ENCODE peak calls at places on chromosomes 5 and 9, in five cellular contexts. V is cardiac muscle cell, E is neuronal stem cell, U is A549, H is colonic mucosa. K is an unnamed sample.

GRCh38 chr5:76794871-76795270 is 24.0 kb upstream of the F2RL1 start:
- DNase-seq in V (no peak), E (no peak), U (no peak), H (no peak), K (no peak)

GRCh38 chr5:136036991-136037705 is 8.4 kb downstream of the TGFBI start:
- DNase-seq in V (no peak), E (no peak), U (no peak), H (peak), K (no peak)

GRCh38 chr9:92496401-92496800 is 14.1 kb upstream of the ASPN start:
- DNase-seq in V (no peak), E (no peak), U (no peak), H (no peak), K (no peak)

GRCh38 chr5:126015244-126016054 is 407.8 kb upstream of the GRAMD2B start:
- DNase-seq in V (no peak), E (no peak), U (no peak), H (no peak), K (no peak)

GRCh38 chr5:1510151-1510561 is 13.6 kb downstream of the LPCAT1 start:
- DNase-seq in V (no peak), E (no peak), U (no peak), H (no peak), K (peak)

GRCh38 chr5:168987540-168988300 is 313.2 kb downstream of the SLIT3 start:
- DNase-seq in V (peak), E (peak), U (peak), H (peak), K (peak)

GRCh38 chr5:175847503-175847902 is 23.9 kb upstream of the CPLX2 start:
- DNase-seq in V (peak), E (no peak), U (peak), H (no peak), K (no peak)

GRCh38 chr5:13865317-13865716 is 79.2 kb downstream of the DNAH5 start:
- DNase-seq in V (no peak), E (no peak), U (no peak), H (no peak), K (no peak)

GRCh38 chr9:83967083-83967482 is 12.9 kb downstream of the HNRNPK start:
- DNase-seq in V (no peak), E (no peak), U (no peak), H (no peak), K (no peak)

GRCh38 chr5:128784726-128785125 is 180.6 kb upstream of the SLC27A6 start:
- DNase-seq in V (no peak), E (no peak), U (no peak), H (no peak), K (no peak)

GRCh38 chr5:38212307-38212706 is 46.1 kb upstream of the EGFLAM start:
- DNase-seq in V (no peak), E (no peak), U (no peak), H (no peak), K (no peak)

GRCh38 chr9:136856078-136856474 is 3.9 kb downstream of the MAMDC4 start:
- DNase-seq in V (no peak), E (no peak), U (no peak), H (peak), K (peak)

GRCh38 chr5:73357576-73357975 is 91.0 kb downstream of the FOXD1 start:
- DNase-seq in V (no peak), E (no peak), U (no peak), H (no peak), K (no peak)

GRCh38 chr9:93261281-93261680 is 77.3 kb downstream of the WNK2 start:
- DNase-seq in V (no peak), E (no peak), U (no peak), H (peak), K (no peak)

GRCh38 chr9:35367451-35367850 is 122.5 kb upstream of the RUSC2 start:
- DNase-seq in V (no peak), E (no peak), U (no peak), H (no peak), K (no peak)

GRCh38 chr5:71891406-71891805 is 172.3 kb downstream of the CARTPT start:
- DNase-seq in V (no peak), E (no peak), U (no peak), H (no peak), K (no peak)

GRCh38 chr5:175444060-175444904 is at the start of gene DRD1:
- DNase-seq in V (peak), E (peak), U (peak), H (peak), K (no peak)

GRCh38 chr9:136047775-136048559 is 47.1 kb downstream of the NACC2 start:
- DNase-seq in V (no peak), E (no peak), U (no peak), H (no peak), K (no peak)

GRCh38 chr5:169874626-169875025 is 105.7 kb downstream of the INSYN2B start:
- DNase-seq in V (no peak), E (no peak), U (no peak), H (no peak), K (no peak)

GRCh38 chr9:103183569-103184191 is 188.5 kb downstream of the CYLC2 start:
- DNase-seq in V (no peak), E (no peak), U (no peak), H (no peak), K (no peak)

GRCh38 chr9:22649384-22649783 is 202.8 kb downstream of the DMRTA1 start:
- DNase-seq in V (no peak), E (no peak), U (no peak), H (no peak), K (no peak)

GRCh38 chr9:101915479-101915878 is 177.0 kb upstream of the GRIN3A start:
- DNase-seq in V (no peak), E (no peak), U (no peak), H (no peak), K (no peak)

GRCh38 chr5:39175273-39175955 is 43.9 kb downstream of the FYB1 start:
- DNase-seq in V (no peak), E (no peak), U (no peak), H (no peak), K (no peak)

GRCh38 chr5:150180241-150181027 is 9.4 kb upstream of the SLC6A7 start:
- DNase-seq in V (peak), E (no peak), U (no peak), H (peak), K (peak)

GRCh38 chr5:160434022-160434531 is 12.4 kb downstream of the PTTG1 start:
- DNase-seq in V (peak), E (peak), U (no peak), H (no peak), K (no peak)

GRCh38 chr5:149271717-149272558 is at the start of gene AFAP1L1:
- DNase-seq in V (peak), E (peak), U (peak), H (peak), K (peak)

GRCh38 chr5:137629646-137630045 is 106.2 kb downstream of the KLHL3 start:
- DNase-seq in V (peak), E (peak), U (peak), H (no peak), K (no peak)

GRCh38 chr9:15205632-15206243 is 101.3 kb downstream of the TTC39B start:
- DNase-seq in V (no peak), E (no peak), U (no peak), H (no peak), K (no peak)

GRCh38 chr5:178399723-178400115 is 167.1 kb upstream of the PHYKPL start:
- DNase-seq in V (no peak), E (no peak), U (no peak), H (no peak), K (no peak)

GRCh38 chr5:36301858-36302603 is at the start of gene RANBP3L:
- DNase-seq in V (peak), E (peak), U (no peak), H (no peak), K (no peak)

GRCh38 chr5:138461343-138462125 is 3.7 kb upstream of the EGR1 start:
- DNase-seq in V (no peak), E (no peak), U (no peak), H (no peak), K (no peak)

GRCh38 chr9:1606253-1606652 is 408.9 kb upstream of the SMARCA2 start:
- DNase-seq in V (no peak), E (no peak), U (no peak), H (no peak), K (no peak)

GRCh38 chr9:137724818-137725240 is 106.0 kb downstream of the EHMT1 start:
- DNase-seq in V (no peak), E (no peak), U (no peak), H (no peak), K (no peak)

GRCh38 chr5:131068893-131069643 is 96.0 kb downstream of the HINT1 start:
- DNase-seq in V (peak), E (no peak), U (no peak), H (no peak), K (no peak)

GRCh38 chr5:115355777-115356381 is 59.4 kb upstream of the CCDC112 start:
- DNase-seq in V (no peak), E (no peak), U (no peak), H (no peak), K (no peak)

GRCh38 chr5:126056851-126057622 is 366.2 kb upstream of the GRAMD2B start:
- DNase-seq in V (no peak), E (no peak), U (no peak), H (no peak), K (no peak)

GRCh38 chr9:134536101-134536900 is 105.3 kb upstream of the COL5A1 start:
- DNase-seq in V (no peak), E (no peak), U (no peak), H (no peak), K (peak)
- H3K27ac ChIP-seq in V (no peak), E (no peak), U (peak), H (no peak), K (no peak)

DNA sequence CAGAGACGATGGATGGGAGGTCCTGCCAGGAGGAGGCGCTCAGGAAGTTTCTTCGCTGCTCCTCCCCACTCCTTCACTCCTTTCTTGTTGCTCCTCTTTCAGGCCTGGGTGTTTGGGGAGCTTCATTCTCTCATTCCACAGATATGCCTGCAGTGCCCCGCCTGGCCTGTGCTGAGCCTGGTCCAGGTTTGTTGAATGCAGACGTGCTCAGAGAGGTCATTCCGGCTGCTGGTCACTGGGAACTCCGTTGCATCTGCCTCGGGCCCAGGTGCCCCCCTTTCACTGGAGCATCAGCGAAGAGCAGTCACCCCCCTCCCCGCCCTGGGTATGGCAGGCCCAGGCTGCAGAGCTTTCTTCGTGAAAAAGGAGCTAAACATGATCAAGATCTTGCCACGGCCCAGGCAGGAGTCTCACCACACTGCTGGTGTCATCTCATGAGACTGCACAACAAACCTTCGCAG is 15.5 kb downstream of the SURF6 start:
- DNase-seq in V (no peak), E (no peak), U (no peak), H (no peak), K (no peak)
- H3K27ac ChIP-seq in V (no peak), E (no peak), U (no peak), H (no peak), K (no peak)

GRCh38 chr9:90983394-90983793 is 181.8 kb downstream of the SYK start:
- DNase-seq in V (no peak), E (no peak), U (no peak), H (no peak), K (no peak)

GRCh38 chr9:90988318-90988717 is 186.7 kb downstream of the SYK start:
- DNase-seq in V (no peak), E (no peak), U (no peak), H (no peak), K (no peak)

GRCh38 chr9:90987566-90987965 is 185.9 kb downstream of the SYK start:
- DNase-seq in V (no peak), E (no peak), U (no peak), H (no peak), K (no peak)

GRCh38 chr9:90981726-90982125 is 180.1 kb downstream of the SYK start:
- DNase-seq in V (no peak), E (no peak), U (no peak), H (no peak), K (no peak)

GRCh38 chr9:90985631-90986030 is 184.0 kb downstream of the SYK start:
- DNase-seq in V (no peak), E (no peak), U (no peak), H (no peak), K (no peak)
- H3K27ac ChIP-seq in V (no peak), E (no peak), U (no peak), H (no peak), K (no peak)

DNA sequence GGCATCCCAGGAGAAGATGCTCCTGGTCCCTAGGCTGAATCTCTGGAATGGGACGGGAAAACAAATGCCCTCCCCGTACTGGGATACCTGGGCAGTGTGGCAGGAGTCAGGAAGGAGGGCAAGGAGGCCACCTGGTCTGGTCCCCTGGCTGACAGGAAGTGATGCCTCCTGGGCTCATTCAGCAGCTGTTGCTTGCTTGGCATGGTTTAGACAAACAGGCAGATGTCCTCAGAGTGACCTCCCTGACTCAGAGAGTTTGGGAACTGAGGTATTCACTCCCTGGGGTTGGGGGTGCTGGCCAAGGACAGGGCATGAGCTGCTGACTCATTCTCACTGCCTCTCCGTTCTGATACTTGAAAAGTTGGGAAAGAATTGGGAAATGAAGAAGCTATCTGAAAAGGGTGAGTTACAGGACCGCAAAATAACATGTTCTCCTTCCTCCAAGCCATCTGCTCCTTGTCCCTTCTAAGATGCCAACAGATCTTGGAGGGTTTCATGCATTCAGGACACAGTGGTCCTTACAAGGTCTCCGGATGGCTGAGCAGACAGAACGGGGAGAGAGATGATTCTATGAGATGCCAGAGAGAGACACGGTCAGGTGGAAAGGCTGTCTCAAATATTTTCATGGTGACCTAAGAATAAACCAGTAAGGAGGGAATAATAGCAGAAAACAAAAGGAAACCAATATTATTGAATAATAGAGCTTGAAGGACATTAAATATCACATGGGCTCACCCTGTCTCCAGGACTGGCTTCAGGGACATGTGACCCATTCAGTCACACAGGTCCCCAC is 534.5 kb downstream of the BNC2 start:
- DNase-seq in V (no peak), E (no peak), U (peak), H (peak), K (peak)
- H3K27ac ChIP-seq in V (no peak), E (no peak), U (peak), H (no peak), K (peak)

DNA sequence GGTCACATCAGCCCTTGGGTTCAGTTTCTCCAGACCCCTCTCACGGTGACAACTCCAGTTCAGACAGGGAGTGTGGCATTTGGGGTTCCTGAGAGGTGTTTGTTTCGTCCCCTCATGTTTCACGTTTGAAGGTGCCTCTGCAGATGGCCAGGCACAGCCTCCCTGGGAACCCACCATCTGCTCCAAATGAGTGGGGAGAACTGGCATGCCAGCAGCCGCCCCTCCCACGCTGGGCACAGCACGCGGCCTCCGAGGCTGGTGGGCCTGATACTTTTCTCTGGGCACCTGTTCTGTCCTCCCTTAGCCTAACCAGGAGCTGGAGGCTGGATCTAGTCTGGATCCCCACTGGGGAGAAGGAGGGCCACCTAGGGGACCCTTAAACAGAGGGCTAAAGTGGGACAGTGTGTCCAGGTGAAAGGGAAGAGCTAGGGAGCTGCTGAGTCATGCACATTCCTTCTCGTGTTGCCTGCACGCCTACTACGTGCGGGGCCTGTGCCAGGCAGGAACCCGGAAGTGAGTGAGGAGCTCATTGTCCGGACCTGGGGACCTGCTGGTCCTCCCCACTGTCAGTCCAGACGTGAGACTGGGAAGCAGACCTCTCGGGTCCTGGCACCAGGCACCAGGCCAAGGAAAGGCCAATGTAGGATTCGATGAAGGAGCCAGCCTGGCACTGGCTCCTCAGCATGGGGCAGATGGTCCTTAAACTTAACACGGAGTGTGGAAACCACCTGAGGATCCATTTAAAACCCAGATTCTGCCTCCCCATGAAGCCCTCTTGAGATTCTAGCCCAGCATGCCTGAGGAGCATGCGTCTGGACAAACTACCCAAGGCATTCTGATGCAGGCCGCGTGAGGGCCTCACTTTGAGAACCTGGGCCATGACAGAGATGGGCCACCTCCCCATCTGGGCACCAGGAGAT is 11.7 kb downstream of the DNM1 start:
- DNase-seq in V (no peak), E (no peak), U (no peak), H (no peak), K (no peak)
- H3K27ac ChIP-seq in V (no peak), E (no peak), U (peak), H (peak), K (peak)

GRCh38 chr9:108516391-108516790 is 339.4 kb downstream of the ACTL7B start:
- DNase-seq in V (no peak), E (no peak), U (no peak), H (no peak), K (no peak)
- H3K27ac ChIP-seq in V (no peak), E (no peak), U (no peak), H (no peak), K (no peak)